ENCODE peak calls at places on chromosome 16, in four cellular contexts. S is GM12878, D is K562, V is HepG2. H is an unnamed sample.

GRCh38 chr16:68086336-68086821 is 1.2 kb downstream of the NFATC3 start:
- DNase-seq in S (no peak), D (no peak), V (peak; percentile 69), H (peak; percentile 25)

GRCh38 chr16:30113031-30113710 is at the start of gene GDPD3:
- DNase-seq in S (no peak), D (peak; percentile 76), V (peak; percentile 39), H (no peak)

GRCh38 chr16:50403491-50403890 is 34.7 kb upstream of the BRD7 start:
- DNase-seq in S (no peak), D (no peak), V (no peak), H (no peak)

GRCh38 chr16:29687755-29688154 is 8.8 kb downstream of the QPRT start:
- DNase-seq in S (no peak), D (no peak), V (peak; percentile 76), H (no peak)

GRCh38 chr16:80788016-80788415 is 16.4 kb downstream of the CDYL2 start:
- DNase-seq in S (no peak), D (no peak), V (no peak), H (no peak)

GRCh38 chr16:86889974-86890373 is 311.6 kb downstream of the FOXL1 start:
- DNase-seq in S (no peak), D (no peak), V (no peak), H (no peak)

GRCh38 chr16:87496101-87496801 is 3.4 kb upstream of the ZCCHC14 start:
- DNase-seq in S (peak; percentile 8), D (no peak), V (no peak), H (no peak)

GRCh38 chr16:67661864-67662652 is 1.3 kb downstream of the PARD6A start:
- DNase-seq in S (no peak), D (no peak), V (no peak), H (no peak)

GRCh38 chr16:24146523-24146922 is 109.6 kb upstream of the CACNG3 start:
- DNase-seq in S (no peak), D (no peak), V (no peak), H (no peak)

GRCh38 chr16:48099455-48099854 is 56.3 kb downstream of the ABCC12 start:
- DNase-seq in S (no peak), D (peak; percentile 46), V (no peak), H (peak; percentile 31)

GRCh38 chr16:81836279-81837054 is 57.4 kb downstream of the PLCG2 start:
- DNase-seq in S (peak; percentile 71), D (no peak), V (no peak), H (no peak)

GRCh38 chr16:38941-39892 is 14.2 kb downstream of the POLR3K start:
- DNase-seq in S (peak; percentile 79), D (peak; percentile 36), V (no peak), H (no peak)

GRCh38 chr16:67767953-67768352 is 38.4 kb downstream of the RANBP10 start:
- DNase-seq in S (no peak), D (no peak), V (no peak), H (no peak)

GRCh38 chr16:46884513-46885293 is 541 bp downstream of the GPT2 start:
- DNase-seq in S (no peak), D (peak; percentile 29), V (no peak), H (peak; percentile 38)

GRCh38 chr16:12229759-12230594 is 253.4 kb downstream of the SNX29 start:
- DNase-seq in S (no peak), D (no peak), V (peak; percentile 46), H (no peak)

GRCh38 chr16:17397499-17397891 is 73.3 kb downstream of the XYLT1 start:
- DNase-seq in S (no peak), D (peak; percentile 37), V (peak; percentile 61), H (no peak)

GRCh38 chr16:29710227-29711219 is 31.5 kb downstream of the QPRT start:
- DNase-seq in S (no peak), D (peak; percentile 39), V (peak; percentile 75), H (peak; percentile 53)

GRCh38 chr16:60907645-60908044 is 1128.6 kb downstream of the CDH8 start:
- DNase-seq in S (no peak), D (no peak), V (no peak), H (no peak)

GRCh38 chr16:65119905-65120341 is 1.9 kb downstream of the CDH11 start:
- DNase-seq in S (no peak), D (no peak), V (no peak), H (no peak)

GRCh38 chr16:15942901-15943690 is 6.3 kb upstream of the ABCC1 start:
- DNase-seq in S (no peak), D (no peak), V (no peak), H (no peak)

GRCh38 chr16:68269793-68270192 is 5.5 kb downstream of the SLC7A6 start:
- DNase-seq in S (no peak), D (no peak), V (no peak), H (no peak)

GRCh38 chr16:23899869-23900268 is 64.1 kb downstream of the PRKCB start:
- DNase-seq in S (no peak), D (no peak), V (no peak), H (no peak)

GRCh38 chr16:67964477-67965131 is 3.8 kb downstream of the SLC12A4 start:
- DNase-seq in S (no peak), D (no peak), V (no peak), H (no peak)

GRCh38 chr16:89031715-89032659 is 55.0 kb upstream of the CBFA2T3 start:
- DNase-seq in S (peak; percentile 71), D (no peak), V (no peak), H (no peak)

GRCh38 chr16:52099382-52099781 is 447.6 kb downstream of the TOX3 start:
- DNase-seq in S (no peak), D (no peak), V (peak; percentile 38), H (no peak)

GRCh38 chr16:89864421-89864820 is 9.0 kb upstream of the TCF25 start:
- DNase-seq in S (no peak), D (no peak), V (no peak), H (no peak)

DNA sequence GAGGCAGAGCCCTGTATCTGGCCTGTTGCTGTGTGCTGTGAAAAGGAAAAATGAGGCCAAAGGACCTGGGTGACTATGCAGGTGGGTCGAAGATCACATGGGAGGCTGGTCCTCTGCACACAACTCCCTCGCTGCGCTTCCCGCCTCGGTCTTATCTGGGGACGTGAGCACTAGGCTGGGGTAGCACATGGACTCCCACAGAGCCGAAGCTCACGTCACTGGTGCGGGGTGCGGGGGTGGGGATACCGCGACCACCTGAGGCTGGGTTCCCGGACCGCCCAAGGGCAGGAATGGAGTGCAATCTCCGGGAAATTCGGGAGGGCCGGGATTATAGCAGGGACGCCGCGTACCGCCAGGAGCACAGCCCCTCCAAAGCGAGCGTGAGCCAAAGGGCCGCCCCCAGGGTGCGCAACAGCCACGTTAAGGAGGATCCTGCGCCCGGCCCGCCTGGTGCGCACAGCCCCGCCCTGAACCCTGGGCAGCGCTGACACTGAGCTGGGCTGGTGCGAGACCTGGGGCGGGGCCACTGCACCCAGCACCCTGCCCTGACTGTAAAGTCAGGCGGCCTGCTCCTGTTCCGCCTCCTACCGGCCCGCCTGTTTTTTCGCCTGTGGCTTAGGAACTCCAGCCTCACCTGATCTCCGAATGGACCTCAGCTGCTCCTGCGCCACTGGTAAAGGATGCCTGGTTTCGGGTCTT is 4.8 kb downstream of the MT1A start:
- DNase-seq in S (no peak), D (peak; percentile 82), V (peak; percentile 39), H (no peak)
- TF ChIP-seq FOXK2 in S (no peak), D (no peak), V (no peak), H (no peak)

GRCh38 chr16:6684076-6684673 is 648.5 kb upstream of the RBFOX1 start:
- DNase-seq in S (no peak), D (peak; percentile 21), V (peak; percentile 5), H (peak; percentile 23)

GRCh38 chr16:6687593-6687992 is 645.1 kb upstream of the RBFOX1 start:
- DNase-seq in S (no peak), D (peak; percentile 32), V (no peak), H (no peak)

GRCh38 chr16:6682142-6682811 is 650.4 kb upstream of the RBFOX1 start:
- DNase-seq in S (no peak), D (peak; percentile 70), V (peak; percentile 20), H (peak; percentile 56)
- TF ChIP-seq BHLHE40 in S (no peak), D (no peak), V (no peak), H (no peak)

GRCh38 chr16:13696017-13696416 is 223.9 kb upstream of the ERCC4 start:
- DNase-seq in S (no peak), D (no peak), V (no peak), H (no peak)
- TF ChIP-seq FOXK2 in S (no peak), D (no peak), V (no peak), H (no peak)

GRCh38 chr16:85072947-85073346 is 39.3 kb downstream of the CIBAR2 start:
- DNase-seq in S (no peak), D (no peak), V (no peak), H (no peak)
- TF ChIP-seq BHLHE40 in S (no peak), D (no peak), V (no peak), H (no peak)

GRCh38 chr16:10836174-10836853 is 17.7 kb upstream of the TVP23A start:
- DNase-seq in S (no peak), D (no peak), V (no peak), H (no peak)
- TF ChIP-seq FOXK2 in S (no peak), D (no peak), V (no peak), H (no peak)

GRCh38 chr16:71726491-71727319 is 2.2 kb upstream of the PHLPP2 start:
- DNase-seq in S (no peak), D (no peak), V (no peak), H (no peak)
- TF ChIP-seq BHLHE40 in S (no peak), D (no peak), V (no peak), H (no peak)

GRCh38 chr16:73215482-73216377 is 167.8 kb upstream of the ZFHX3 start:
- DNase-seq in S (no peak), D (no peak), V (no peak), H (no peak)

GRCh38 chr16:73214825-73215481 is 167.0 kb upstream of the ZFHX3 start:
- DNase-seq in S (no peak), D (no peak), V (no peak), H (no peak)

GRCh38 chr16:73217654-73218053 is 169.7 kb upstream of the ZFHX3 start:
- DNase-seq in S (no peak), D (no peak), V (no peak), H (no peak)

GRCh38 chr16:73219176-73219575 is 171.2 kb upstream of the ZFHX3 start:
- DNase-seq in S (no peak), D (no peak), V (no peak), H (no peak)

DNA sequence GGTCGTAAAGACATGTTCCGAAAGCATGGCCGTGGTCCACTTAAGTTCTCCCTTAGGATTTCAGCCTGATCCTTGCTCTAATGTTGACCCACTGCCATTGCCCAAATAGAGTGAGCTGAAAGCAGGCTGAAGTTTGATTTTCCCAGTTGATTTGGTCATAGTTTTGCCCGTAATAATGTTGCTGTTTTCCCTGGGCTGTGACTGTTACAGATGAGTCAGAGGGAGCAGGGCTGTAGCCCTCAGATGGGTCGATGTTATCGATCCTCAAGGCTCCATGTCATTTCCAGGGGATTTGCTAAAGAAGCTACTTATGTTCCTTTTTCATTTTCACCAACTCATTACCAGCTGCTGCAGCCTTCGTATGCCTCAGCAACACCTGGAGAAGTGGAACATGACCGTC is 169.0 kb upstream of the ZFHX3 start:
- DNase-seq in S (no peak), D (no peak), V (no peak), H (no peak)
- TF ChIP-seq FOXK2 in S (no peak), D (no peak), V (no peak), H (no peak)

GRCh38 chr16:4847774-4848587 is 700 bp downstream of the UBN1 start:
- DNase-seq in S (no peak), D (peak; percentile 44), V (peak; percentile 29), H (peak; percentile 27)
- TF ChIP-seq BHLHE40 in S (no peak), D (no peak), V (no peak), H (no peak)

GRCh38 chr16:22664132-22664531 is 149.8 kb upstream of the HS3ST2 start:
- DNase-seq in S (no peak), D (no peak), V (no peak), H (no peak)
- TF ChIP-seq FOXK2 in S (no peak), D (no peak), V (no peak), H (no peak)

H was measured in HEK293T.